ENCODE peak calls at places on chromosomes 2 and 18, in eight cellular contexts. A, P, X, O, W, E, U and M are unnamed samples.

GRCh38 chr2:45259144-45259543 is 249.9 kb upstream of the SIX2 start:
- DNase-seq in U (no peak), A (no peak), E (peak; percentile 87), P (no peak), X (peak; percentile 23), W (no peak), O (no peak), M (no peak)

GRCh38 chr2:86290596-86291327 is 46.7 kb downstream of the REEP1 start:
- DNase-seq in A (no peak), O (no peak), W (no peak), P (no peak), X (no peak), U (no peak), E (peak; percentile 13), M (no peak)

GRCh38 chr2:64952113-64952895 is 36.9 kb upstream of the SLC1A4 start:
- DNase-seq in A (no peak), U (no peak), W (no peak), X (no peak), P (no peak), E (no peak), O (peak; percentile 30), M (no peak)

GRCh38 chr2:226798422-226799210 is 1.0 kb downstream of the IRS1 start:
- DNase-seq in P (no peak), O (peak; percentile 28), E (peak; percentile 18), W (no peak), U (peak; percentile 66), A (peak; percentile 17), X (peak; percentile 58), M (no peak)

GRCh38 chr2:214410918-214411554 is at the start of gene VWC2L:
- DNase-seq in A (no peak), O (peak; percentile 82), E (peak; percentile 87), X (peak; percentile 82), U (peak; percentile 10), W (peak; percentile 22), P (peak; percentile 4), M (no peak)

GRCh38 chr2:99569393-99569792 is 79.6 kb upstream of the REV1 start:
- DNase-seq in W (no peak), U (no peak), E (no peak), O (no peak), A (no peak), X (no peak), P (no peak), M (no peak)

GRCh38 chr18:58618822-58619553 is 9.9 kb downstream of the ALPK2 start:
- DNase-seq in O (no peak), E (no peak), X (no peak), U (no peak), P (no peak), W (no peak), A (no peak), M (no peak)

GRCh38 chr2:16861154-16861929 is 195.7 kb upstream of the CYRIA start:
- DNase-seq in U (no peak), X (no peak), E (no peak), W (no peak), O (peak; percentile 5), P (no peak), A (no peak), M (no peak)

GRCh38 chr2:97950329-97951154 is 45.2 kb downstream of the TMEM131 start:
- DNase-seq in A (no peak), X (no peak), E (peak; percentile 82), W (no peak), P (no peak), U (no peak), O (peak; percentile 82), M (no peak)

GRCh38 chr2:55581435-55581834 is 36.0 kb downstream of the PPP4R3B start:
- DNase-seq in U (no peak), O (no peak), P (no peak), E (peak; percentile 30), A (no peak), W (peak; percentile 21), X (no peak), M (no peak)

GRCh38 chr18:23272498-23273232 is 137.4 kb downstream of the CABLES1 start:
- DNase-seq in A (no peak), X (no peak), O (no peak), U (no peak), W (no peak), E (no peak), P (no peak), M (no peak)

GRCh38 chr2:147096671-147097070 is 748.2 kb upstream of the ACVR2A start:
- DNase-seq in E (no peak), W (no peak), P (no peak), X (no peak), A (no peak), U (no peak), O (no peak), M (no peak)

GRCh38 chr18:23377669-23378469 is 75.2 kb upstream of the RIOK3 start:
- DNase-seq in E (peak; percentile 89), P (no peak), A (no peak), O (peak; percentile 82), W (peak; percentile 26), X (no peak), U (peak; percentile 51), M (no peak)

GRCh38 chr2:174333502-174334277 is 1.1 kb upstream of the SP9 start:
- DNase-seq in P (no peak), U (no peak), A (no peak), X (no peak), W (no peak), E (no peak), O (no peak), M (no peak)

GRCh38 chr2:172970660-172971059 is 105.0 kb upstream of the MAP3K20 start:
- DNase-seq in E (no peak), O (no peak), W (no peak), P (no peak), A (peak; percentile 21), U (no peak), X (no peak), M (no peak)

GRCh38 chr18:57733861-57734260 is 69.3 kb downstream of the ATP8B1 start:
- DNase-seq in W (no peak), U (no peak), X (no peak), O (no peak), P (no peak), A (no peak), E (no peak), M (no peak)

GRCh38 chr2:134421556-134422328 is 167.9 kb downstream of the MGAT5 start:
- DNase-seq in U (no peak), P (no peak), A (no peak), E (no peak), W (no peak), X (no peak), O (no peak), M (no peak)

GRCh38 chr2:98896944-98897343 is 39.1 kb downstream of the CRACDL start:
- DNase-seq in P (no peak), U (no peak), O (no peak), X (no peak), A (no peak), W (no peak), E (no peak), M (no peak)

GRCh38 chr2:3168230-3168891 is 209.3 kb downstream of the EIPR1 start:
- DNase-seq in X (no peak), P (no peak), O (peak; percentile 53), A (no peak), U (no peak), W (no peak), E (peak; percentile 72), M (no peak)

GRCh38 chr2:201777869-201778268 is 2.9 kb downstream of the ALS2 start:
- DNase-seq in W (no peak), O (no peak), E (no peak), A (no peak), P (no peak), X (no peak), U (no peak), M (no peak)

GRCh38 chr2:149885468-149885867 is 297.9 kb upstream of the MMADHC start:
- DNase-seq in W (no peak), O (no peak), P (no peak), X (no peak), A (no peak), E (peak; percentile 8), U (no peak), M (no peak)

GRCh38 chr18:70172225-70172624 is 33.3 kb downstream of the RTTN start:
- DNase-seq in U (no peak), A (no peak), O (no peak), E (peak; percentile 30), P (no peak), W (no peak), X (no peak), M (no peak)

GRCh38 chr2:168592181-168592831 is 136.2 kb downstream of the CERS6 start:
- DNase-seq in E (no peak), U (no peak), O (no peak), P (no peak), W (no peak), X (no peak), A (no peak), M (no peak)

GRCh38 chr18:69951182-69951581 is 3.5 kb upstream of the CD226 start:
- DNase-seq in W (no peak), P (no peak), X (no peak), E (no peak), A (no peak), U (no peak), O (no peak), M (no peak)

GRCh38 chr2:109331081-109331480 is 202.1 kb downstream of the SH3RF3 start:
- DNase-seq in X (no peak), O (no peak), A (no peak), E (no peak), W (no peak), U (peak; percentile 56), P (no peak), M (no peak)

GRCh38 chr2:159710601-159711180 is 1.6 kb upstream of the MARCHF7 start:
- DNase-seq in U (no peak), X (no peak), P (peak; percentile 21), W (no peak), A (no peak), O (peak; percentile 39), E (peak; percentile 32), M (no peak)

GRCh38 chr2:96146151-96146880 is 1.1 kb upstream of the DUSP2 start:
- DNase-seq in A (peak; percentile 75), W (no peak), X (no peak), O (no peak), U (peak; percentile 15), E (no peak), P (peak; percentile 44), M (peak; percentile 65)

GRCh38 chr18:61982475-61982874 is 89.7 kb upstream of the RNF152 start:
- DNase-seq in O (no peak), U (no peak), E (no peak), P (no peak), A (no peak), W (no peak), X (no peak), M (no peak)
- TF ChIP-seq CTCF in O (no peak), U (no peak), E (no peak), P (no peak), A (no peak), W (no peak), X (no peak), M (no peak)

GRCh38 chr2:148565272-148565894 is 79.2 kb upstream of the EPC2 start:
- DNase-seq in W (no peak), X (peak; percentile 11), U (no peak), E (peak; percentile 49), A (no peak), O (no peak), P (no peak), M (no peak)
- TF ChIP-seq CTCF in W (peak; percentile 45), X (no peak), U (peak; percentile 5), E (peak; percentile 48), A (no peak), O (peak; percentile 52), P (peak; percentile 26), M (no peak)

GRCh38 chr2:152419944-152420813 is 85.2 kb downstream of the FMNL2 start:
- DNase-seq in W (no peak), X (no peak), U (no peak), O (no peak), P (no peak), E (no peak), A (no peak), M (no peak)
- TF ChIP-seq CTCF in W (no peak), X (no peak), U (no peak), O (no peak), P (no peak), E (no peak), A (no peak), M (no peak)

GRCh38 chr2:185608799-185609198 is 129.8 kb upstream of the FSIP2 start:
- DNase-seq in X (peak; percentile 28), U (no peak), E (peak; percentile 71), P (no peak), A (no peak), O (peak; percentile 1), W (peak; percentile 8), M (no peak)
- TF ChIP-seq CTCF in X (no peak), U (no peak), E (peak; percentile 72), P (no peak), A (no peak), O (peak; percentile 29), W (peak; percentile 35), M (no peak)